ENCODE peak calls at places on chromosomes 3 and 15, in six cellular contexts. Z is psoas muscle, I is colonic mucosa, W is lower lobe of right lung, C is cardiac muscle cell, L is uterus. X is an unnamed sample. For H3K4me1, the result is how much of the 10 kb centered on the place peaks cover.

GRCh38 chr3:189184566-189184965 is 12.8 kb downstream of the TPRG1 start:
- DNase-seq in L (no peak), Z (no peak), W (no peak), I (no peak), C (no peak), X (no peak)

GRCh38 chr3:182464513-182465145 is 328.7 kb upstream of the ATP11B start:
- DNase-seq in I (no peak), Z (no peak), C (no peak), W (no peak), L (no peak), X (no peak)

GRCh38 chr15:74196175-74196574 is 6.4 kb downstream of the STRA6 start:
- DNase-seq in L (peak), Z (no peak), C (peak), I (peak), W (peak), X (no peak)

GRCh38 chr3:23900744-23901143 is 16.0 kb downstream of the NKIRAS1 start:
- DNase-seq in C (no peak), I (no peak), L (no peak), W (no peak), Z (no peak), X (no peak)

GRCh38 chr15:62365795-62366442 is 200.8 kb upstream of the C2CD4B start:
- DNase-seq in Z (no peak), I (peak), C (no peak), L (no peak), W (no peak), X (no peak)

GRCh38 chr3:48989796-48990635 is at the start of gene P4HTM:
- DNase-seq in L (peak), W (peak), Z (peak), C (peak), I (peak), X (peak)

GRCh38 chr3:50264389-50264963 is 4.5 kb upstream of the SEMA3B start:
- DNase-seq in W (peak), C (peak), L (peak), I (peak), Z (peak), X (no peak)

GRCh38 chr15:75230524-75231371 is 27.4 kb upstream of the GOLGA6C start:
- DNase-seq in W (no peak), Z (peak), C (no peak), I (no peak), L (no peak), X (no peak)

GRCh38 chr15:25508369-25509002 is 69.7 kb upstream of the UBE3A start:
- DNase-seq in Z (no peak), L (no peak), C (peak), W (no peak), I (no peak), X (no peak)

GRCh38 chr15:57751177-57751800 is 44.8 kb downstream of the POLR2M start:
- DNase-seq in C (peak), W (no peak), Z (no peak), L (no peak), I (no peak), X (no peak)

GRCh38 chr3:194380300-194380699 is 10.8 kb upstream of the LRRC15 start:
- DNase-seq in I (no peak), W (no peak), L (no peak), Z (no peak), C (no peak), X (no peak)

GRCh38 chr3:50220109-50220508 is 15.0 kb downstream of the SLC38A3 start:
- DNase-seq in I (no peak), L (no peak), C (no peak), Z (no peak), W (no peak), X (no peak)

GRCh38 chr3:131803113-131803512 is 231.7 kb downstream of the CPNE4 start:
- DNase-seq in C (no peak), I (no peak), Z (no peak), L (no peak), W (no peak), X (no peak)

GRCh38 chr3:56829543-56829942 is 27.8 kb upstream of the ARHGEF3 start:
- DNase-seq in C (no peak), I (no peak), L (no peak), W (no peak), Z (no peak), X (no peak)

GRCh38 chr3:98994128-98994762 is 92.8 kb upstream of the DCBLD2 start:
- DNase-seq in C (peak), L (no peak), I (no peak), W (no peak), Z (no peak), X (no peak)

GRCh38 chr15:67188551-67189218 is 65.8 kb downstream of the AAGAB start:
- DNase-seq in Z (no peak), C (no peak), I (no peak), L (peak), W (no peak), X (no peak)

GRCh38 chr3:9834520-9835380 is 9.1 kb downstream of the RPUSD3 start:
- DNase-seq in L (no peak), W (no peak), I (no peak), C (no peak), Z (no peak), X (no peak)

GRCh38 chr15:66883322-66883911 is 181.4 kb downstream of the SMAD6 start:
- DNase-seq in W (peak), C (peak), Z (peak), I (peak), L (peak), X (no peak)

GRCh38 chr15:59561547-59561946 is 50.0 kb upstream of the GCNT3 start:
- DNase-seq in I (no peak), Z (no peak), L (no peak), C (no peak), W (no peak), X (no peak)

GRCh38 chr3:39255503-39256325 is 24.1 kb downstream of the CX3CR1 start:
- DNase-seq in I (no peak), Z (no peak), C (no peak), W (peak), L (no peak), X (no peak)

GRCh38 chr3:104385421-104385820 is 981.3 kb upstream of the ALCAM start:
- DNase-seq in L (no peak), Z (no peak), W (no peak), C (no peak), I (no peak), X (no peak)

GRCh38 chr15:77496710-77497107 is 76.0 kb downstream of the HMG20A start:
- DNase-seq in C (peak), Z (peak), W (peak), I (peak), L (peak), X (peak)

GRCh38 chr3:71784201-71784913 is 591 bp downstream of the PROK2 start:
- DNase-seq in W (no peak), L (no peak), C (peak), Z (no peak), I (no peak), X (no peak)

GRCh38 chr3:65666426-65667091 is 372.2 kb downstream of the MAGI1 start:
- DNase-seq in W (no peak), Z (no peak), I (no peak), L (no peak), C (no peak), X (no peak)

GRCh38 chr3:196506687-196507086 is 3.1 kb upstream of the RNF168 start:
- DNase-seq in W (no peak), I (no peak), C (no peak), Z (no peak), L (no peak), X (no peak)

GRCh38 chr15:31387483-31388118 is 61.0 kb downstream of the KLF13 start:
- DNase-seq in Z (peak), C (peak), L (no peak), I (peak), W (no peak), X (peak)

GRCh38 chr3:126523745-126524428 is at the start of gene CHST13:
- DNase-seq in I (peak), Z (peak), L (no peak), C (peak), W (peak), X (no peak)

GRCh38 chr3:126340081-126340511 is 17.1 kb downstream of the KLF15 start:
- DNase-seq in I (peak), L (peak), W (peak), C (no peak), Z (peak), X (no peak)

GRCh38 chr15:49604625-49605409 is 15.8 kb downstream of the FAM227B start:
- DNase-seq in I (no peak), W (no peak), Z (no peak), C (no peak), L (no peak), X (no peak)

GRCh38 chr3:140363801-140364200 is 314.1 kb upstream of the TRIM42 start:
- DNase-seq in L (no peak), W (peak), Z (no peak), C (peak), I (no peak), X (no peak)

GRCh38 chr3:100941046-100941445 is 52.2 kb downstream of the ABI3BP start:
- DNase-seq in W (no peak), Z (peak), L (no peak), C (no peak), I (no peak), X (no peak)

GRCh38 chr15:58257776-58258325 is 119.7 kb downstream of the AQP9 start:
- DNase-seq in Z (no peak), L (no peak), C (no peak), W (no peak), I (no peak), X (no peak)

GRCh38 chr3:11168406-11168805 is 14.1 kb downstream of the HRH1 start:
- DNase-seq in I (no peak), L (no peak), C (no peak), Z (no peak), W (no peak), X (no peak)

GRCh38 chr3:4884901-4885300 is 94.3 kb upstream of the BHLHE40 start:
- DNase-seq in C (no peak), W (no peak), Z (no peak), I (no peak), L (no peak), X (no peak)
- H3K27ac ChIP-seq in C (no peak), W (no peak), Z (no peak), I (no peak), L (no peak), X (no peak)

GRCh38 chr3:14532691-14533456 is 7.3 kb downstream of the GRIP2 start:
- DNase-seq in C (no peak), L (no peak), I (peak), W (no peak), Z (peak), X (no peak)
- H3K4me1 ChIP-seq in C (under half), L (under half), I (under half), W (under half), Z (half or more), X (under half)

GRCh38 chr3:154241496-154241895 is 82.8 kb downstream of the DHX36 start:
- DNase-seq in C (no peak), L (no peak), W (no peak), Z (no peak), I (no peak), X (no peak)
- H3K4me3 ChIP-seq in C (no peak), L (no peak), W (no peak), Z (no peak), I (no peak), X (no peak)

GRCh38 chr15:29970402-29970695 is 112.4 kb upstream of the GOLGA8J start:
- DNase-seq in L (no peak), C (no peak), Z (no peak), W (no peak), I (no peak), X (no peak)

GRCh38 chr15:29968099-29968892 is 114.5 kb upstream of the GOLGA8J start:
- DNase-seq in Z (no peak), C (peak), I (no peak), L (no peak), W (no peak), X (no peak)

GRCh38 chr15:29972051-29972450 is 110.7 kb upstream of the GOLGA8J start:
- DNase-seq in W (no peak), L (no peak), Z (no peak), C (no peak), I (no peak), X (no peak)

GRCh38 chr15:29969587-29970401 is 113.0 kb upstream of the GOLGA8J start:
- DNase-seq in W (no peak), I (no peak), L (no peak), Z (no peak), C (no peak), X (no peak)
- H3K27ac ChIP-seq in W (no peak), I (no peak), L (no peak), Z (no peak), C (no peak), X (no peak)

GRCh38 chr15:90038639-90039095 is 37.5 kb downstream of the ZNF710 start:
- DNase-seq in W (no peak), L (no peak), Z (peak), I (no peak), C (no peak), X (no peak)
- H3K4me1 ChIP-seq in W (half or more), L (under half), Z (under half), I (under half), C (under half), X (under half)

GRCh38 chr3:191499307-191500125 is 38.6 kb downstream of the PYDC2 start:
- DNase-seq in W (no peak), Z (peak), I (peak), L (peak), C (peak), X (no peak)
- H3K4me3 ChIP-seq in W (no peak), Z (no peak), I (no peak), L (no peak), C (no peak), X (no peak)